ENCODE peak calls at places on chromosomes 12 and 14, in six cellular contexts. One of them, this sample, is unnamed.

GRCh38 chr12:114936148-114937099 is 252.4 kb upstream of the TBX3 start:
- DNase-seq in IMR-90: peak
- DNase-seq in HepG2: no peak
- DNase-seq in K562: no peak
- DNase-seq in A549: no peak
- DNase-seq in GM12878: no peak
- DNase-seq in this sample: no peak

GRCh38 chr12:67752226-67752732 is 103.7 kb downstream of the DYRK2 start:
- DNase-seq in IMR-90: peak
- DNase-seq in HepG2: no peak
- DNase-seq in K562: no peak
- DNase-seq in A549: peak
- DNase-seq in GM12878: no peak
- DNase-seq in this sample: no peak

GRCh38 chr12:12138203-12139154 is 67.7 kb downstream of the BCL2L14 start:
- DNase-seq in IMR-90: no peak
- DNase-seq in HepG2: no peak
- DNase-seq in K562: no peak
- DNase-seq in A549: no peak
- DNase-seq in GM12878: no peak
- DNase-seq in this sample: no peak

GRCh38 chr12:28026701-28027100 is 54.2 kb upstream of the PTHLH start:
- DNase-seq in IMR-90: no peak
- DNase-seq in HepG2: no peak
- DNase-seq in K562: no peak
- DNase-seq in A549: peak
- DNase-seq in GM12878: no peak
- DNase-seq in this sample: no peak

GRCh38 chr14:72903707-72904106 is 9.8 kb upstream of the DPF3 start:
- DNase-seq in IMR-90: no peak
- DNase-seq in HepG2: no peak
- DNase-seq in K562: no peak
- DNase-seq in A549: no peak
- DNase-seq in GM12878: no peak
- DNase-seq in this sample: no peak

GRCh38 chr12:131808744-131809371 is 19.3 kb upstream of the MMP17 start:
- DNase-seq in IMR-90: no peak
- DNase-seq in HepG2: no peak
- DNase-seq in K562: peak
- DNase-seq in A549: no peak
- DNase-seq in GM12878: peak
- DNase-seq in this sample: no peak

GRCh38 chr14:34926552-34926951 is 51.4 kb upstream of the BAZ1A start:
- DNase-seq in IMR-90: peak
- DNase-seq in HepG2: no peak
- DNase-seq in K562: no peak
- DNase-seq in A549: no peak
- DNase-seq in GM12878: no peak
- DNase-seq in this sample: no peak

GRCh38 chr14:100432652-100433427 is 109.7 kb downstream of the SLC25A47 start:
- DNase-seq in IMR-90: no peak
- DNase-seq in HepG2: no peak
- DNase-seq in K562: no peak
- DNase-seq in A549: no peak
- DNase-seq in GM12878: no peak
- DNase-seq in this sample: no peak

GRCh38 chr12:96766232-96766631 is 140.8 kb upstream of the NEDD1 start:
- DNase-seq in IMR-90: peak
- DNase-seq in HepG2: peak
- DNase-seq in K562: no peak
- DNase-seq in A549: peak
- DNase-seq in GM12878: no peak
- DNase-seq in this sample: no peak

GRCh38 chr14:41739203-41739602 is 132.5 kb downstream of the LRFN5 start:
- DNase-seq in IMR-90: no peak
- DNase-seq in HepG2: no peak
- DNase-seq in K562: no peak
- DNase-seq in A549: no peak
- DNase-seq in GM12878: no peak
- DNase-seq in this sample: no peak

GRCh38 chr14:81005540-81006228 is 50.3 kb downstream of the TSHR start:
- DNase-seq in IMR-90: no peak
- DNase-seq in HepG2: no peak
- DNase-seq in K562: no peak
- DNase-seq in A549: no peak
- DNase-seq in GM12878: no peak
- DNase-seq in this sample: no peak

GRCh38 chr14:88492272-88493089 is 62.3 kb downstream of the PTPN21 start:
- DNase-seq in IMR-90: peak
- DNase-seq in HepG2: peak
- DNase-seq in K562: peak
- DNase-seq in A549: peak
- DNase-seq in GM12878: peak
- DNase-seq in this sample: peak

GRCh38 chr12:115182239-115182638 is 498.3 kb upstream of the TBX3 start:
- DNase-seq in IMR-90: no peak
- DNase-seq in HepG2: no peak
- DNase-seq in K562: no peak
- DNase-seq in A549: no peak
- DNase-seq in GM12878: no peak
- DNase-seq in this sample: no peak

GRCh38 chr14:37116933-37117844 is 55.2 kb downstream of the SLC25A21 start:
- DNase-seq in IMR-90: peak
- DNase-seq in HepG2: peak
- DNase-seq in K562: no peak
- DNase-seq in A549: peak
- DNase-seq in GM12878: no peak
- DNase-seq in this sample: peak

GRCh38 chr12:47989666-47990065 is 14.6 kb downstream of the COL2A1 start:
- DNase-seq in IMR-90: no peak
- DNase-seq in HepG2: no peak
- DNase-seq in K562: no peak
- DNase-seq in A549: no peak
- DNase-seq in GM12878: no peak
- DNase-seq in this sample: no peak

GRCh38 chr14:74548881-74549280 is 55.3 kb downstream of the ISCA2 start:
- DNase-seq in IMR-90: peak
- DNase-seq in HepG2: no peak
- DNase-seq in K562: no peak
- DNase-seq in A549: no peak
- DNase-seq in GM12878: no peak
- DNase-seq in this sample: no peak

GRCh38 chr12:56682323-56682722 is 5.8 kb downstream of the PTGES3 start:
- DNase-seq in IMR-90: no peak
- DNase-seq in HepG2: no peak
- DNase-seq in K562: no peak
- DNase-seq in A549: no peak
- DNase-seq in GM12878: no peak
- DNase-seq in this sample: no peak

GRCh38 chr12:124548854-124549378 is 18.5 kb downstream of the NCOR2 start:
- DNase-seq in IMR-90: peak
- DNase-seq in HepG2: no peak
- DNase-seq in K562: no peak
- DNase-seq in A549: no peak
- DNase-seq in GM12878: no peak
- DNase-seq in this sample: no peak

GRCh38 chr12:120818416-120818815 is 85.7 kb downstream of the SPPL3 start:
- DNase-seq in IMR-90: no peak
- DNase-seq in HepG2: peak
- DNase-seq in K562: no peak
- DNase-seq in A549: no peak
- DNase-seq in GM12878: no peak
- DNase-seq in this sample: no peak

GRCh38 chr14:53510281-53510912 is 357.3 kb upstream of the DDHD1 start:
- DNase-seq in IMR-90: no peak
- DNase-seq in HepG2: no peak
- DNase-seq in K562: no peak
- DNase-seq in A549: no peak
- DNase-seq in GM12878: no peak
- DNase-seq in this sample: no peak

GRCh38 chr12:53077030-53077429 is 2.2 kb downstream of the SPRYD3 start:
- DNase-seq in IMR-90: no peak
- DNase-seq in HepG2: no peak
- DNase-seq in K562: no peak
- DNase-seq in A549: no peak
- DNase-seq in GM12878: no peak
- DNase-seq in this sample: no peak
- TF ChIP-seq BHLHE40 in IMR-90: no peak
- TF ChIP-seq BHLHE40 in HepG2: no peak
- TF ChIP-seq BHLHE40 in K562: no peak
- TF ChIP-seq BHLHE40 in A549: no peak
- TF ChIP-seq BHLHE40 in GM12878: no peak
- TF ChIP-seq BHLHE40 in this sample: no peak

GRCh38 chr12:461425-461824 is 1.7 kb downstream of the B4GALNT3 start:
- DNase-seq in IMR-90: no peak
- DNase-seq in HepG2: peak
- DNase-seq in K562: no peak
- DNase-seq in A549: no peak
- DNase-seq in GM12878: no peak
- DNase-seq in this sample: no peak
- TF ChIP-seq BHLHE40 in IMR-90: no peak
- TF ChIP-seq BHLHE40 in HepG2: peak
- TF ChIP-seq BHLHE40 in K562: no peak
- TF ChIP-seq BHLHE40 in A549: no peak
- TF ChIP-seq BHLHE40 in GM12878: no peak
- TF ChIP-seq BHLHE40 in this sample: no peak

GRCh38 chr12:108649126-108649525 is 15.4 kb upstream of the SELPLG start:
- DNase-seq in IMR-90: peak
- DNase-seq in HepG2: no peak
- DNase-seq in K562: no peak
- DNase-seq in A549: no peak
- DNase-seq in GM12878: no peak
- DNase-seq in this sample: no peak

GRCh38 chr12:108650083-108650482 is 16.4 kb upstream of the SELPLG start:
- DNase-seq in IMR-90: no peak
- DNase-seq in HepG2: no peak
- DNase-seq in K562: no peak
- DNase-seq in A549: no peak
- DNase-seq in GM12878: no peak
- DNase-seq in this sample: no peak

GRCh38 chr12:108649668-108650067 is 16.0 kb upstream of the SELPLG start:
- DNase-seq in IMR-90: peak
- DNase-seq in HepG2: no peak
- DNase-seq in K562: no peak
- DNase-seq in A549: peak
- DNase-seq in GM12878: no peak
- DNase-seq in this sample: no peak

GRCh38 chr12:108653922-108654321 is 20.2 kb upstream of the SELPLG start:
- DNase-seq in IMR-90: no peak
- DNase-seq in HepG2: no peak
- DNase-seq in K562: no peak
- DNase-seq in A549: no peak
- DNase-seq in GM12878: no peak
- DNase-seq in this sample: no peak

GRCh38 chr12:108653082-108653516 is 19.4 kb upstream of the SELPLG start:
- DNase-seq in IMR-90: no peak
- DNase-seq in HepG2: no peak
- DNase-seq in K562: no peak
- DNase-seq in A549: no peak
- DNase-seq in GM12878: no peak
- DNase-seq in this sample: no peak
- TF ChIP-seq BHLHE40 in IMR-90: no peak
- TF ChIP-seq BHLHE40 in HepG2: no peak
- TF ChIP-seq BHLHE40 in K562: no peak
- TF ChIP-seq BHLHE40 in A549: no peak
- TF ChIP-seq BHLHE40 in GM12878: no peak
- TF ChIP-seq BHLHE40 in this sample: no peak

GRCh38 chr12:105399428-105400081 is 69.1 kb downstream of the C12orf75 start:
- DNase-seq in IMR-90: no peak
- DNase-seq in HepG2: peak
- DNase-seq in K562: no peak
- DNase-seq in A549: no peak
- DNase-seq in GM12878: no peak
- DNase-seq in this sample: no peak

GRCh38 chr12:105396983-105397382 is 66.5 kb downstream of the C12orf75 start:
- DNase-seq in IMR-90: no peak
- DNase-seq in HepG2: no peak
- DNase-seq in K562: no peak
- DNase-seq in A549: no peak
- DNase-seq in GM12878: no peak
- DNase-seq in this sample: no peak

DNA sequence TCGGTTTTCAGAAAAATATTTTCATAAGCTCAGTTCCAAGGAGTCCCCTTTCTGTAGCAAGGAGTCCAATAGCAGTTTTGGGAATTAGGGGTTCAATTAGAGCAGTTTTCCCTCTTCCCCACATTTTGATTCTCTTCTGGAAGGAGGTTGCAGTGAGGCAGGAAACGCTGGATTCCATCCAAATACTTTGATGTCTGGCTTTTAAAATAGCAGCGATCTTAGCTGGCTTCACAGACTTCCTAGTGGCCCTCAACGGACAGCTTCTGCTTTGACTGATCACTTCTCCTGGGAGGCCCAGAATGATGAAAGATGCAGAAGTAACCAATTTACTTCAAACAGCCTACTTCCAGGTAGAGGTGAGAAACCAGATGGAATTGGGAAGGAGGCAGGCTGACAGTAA is 63.1 kb downstream of the C12orf75 start:
- DNase-seq in IMR-90: peak
- DNase-seq in HepG2: no peak
- DNase-seq in K562: no peak
- DNase-seq in A549: no peak
- DNase-seq in GM12878: no peak
- DNase-seq in this sample: no peak
- TF ChIP-seq BHLHE40 in IMR-90: no peak
- TF ChIP-seq BHLHE40 in HepG2: no peak
- TF ChIP-seq BHLHE40 in K562: no peak
- TF ChIP-seq BHLHE40 in A549: no peak
- TF ChIP-seq BHLHE40 in GM12878: no peak
- TF ChIP-seq BHLHE40 in this sample: no peak

DNA sequence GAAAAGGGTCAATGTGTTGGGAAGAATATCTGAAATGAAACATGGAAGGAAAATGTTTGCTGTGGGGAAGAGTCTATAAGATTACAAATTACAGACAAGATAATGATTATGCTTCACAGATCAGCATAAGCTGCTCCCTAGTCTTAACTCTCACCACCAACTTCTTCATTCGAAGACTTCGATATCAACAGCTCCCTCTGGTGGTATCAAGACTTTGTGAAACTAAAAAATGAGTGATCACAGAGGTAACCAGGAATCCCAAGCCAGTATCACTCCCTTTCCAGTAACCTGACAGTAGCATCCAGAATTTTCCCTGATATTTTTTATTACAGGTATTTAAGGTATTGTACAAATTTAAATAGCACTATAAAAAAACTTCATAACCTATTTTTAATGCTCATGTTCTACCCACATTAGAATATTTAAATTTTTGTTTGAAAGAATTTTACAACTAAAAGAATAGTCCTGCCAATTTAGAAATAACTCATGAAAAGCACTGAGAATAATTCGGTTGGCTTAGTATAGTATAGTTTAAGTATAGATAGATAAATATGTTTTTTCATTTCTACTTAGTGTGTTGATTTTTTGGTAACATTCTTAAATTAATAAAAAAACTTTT is 84.4 kb downstream of the C2CD5 start:
- DNase-seq in IMR-90: peak
- DNase-seq in HepG2: peak
- DNase-seq in K562: peak
- DNase-seq in A549: peak
- DNase-seq in GM12878: no peak
- DNase-seq in this sample: peak
- TF ChIP-seq BHLHE40 in IMR-90: no peak
- TF ChIP-seq BHLHE40 in HepG2: no peak
- TF ChIP-seq BHLHE40 in K562: no peak
- TF ChIP-seq BHLHE40 in A549: no peak
- TF ChIP-seq BHLHE40 in GM12878: no peak
- TF ChIP-seq BHLHE40 in this sample: no peak

GRCh38 chr12:62584619-62585018 is 118.0 kb downstream of the MON2 start:
- DNase-seq in IMR-90: no peak
- DNase-seq in HepG2: no peak
- DNase-seq in K562: no peak
- DNase-seq in A549: no peak
- DNase-seq in GM12878: no peak
- DNase-seq in this sample: no peak
- TF ChIP-seq BHLHE40 in IMR-90: no peak
- TF ChIP-seq BHLHE40 in HepG2: no peak
- TF ChIP-seq BHLHE40 in K562: no peak
- TF ChIP-seq BHLHE40 in A549: no peak
- TF ChIP-seq BHLHE40 in GM12878: no peak
- TF ChIP-seq BHLHE40 in this sample: no peak

This sample was measured in HEK293T.